ENCODE peak calls at places on chromosomes 2 and 18, in five cellular contexts. H, Z, Q, G and W are unnamed samples.

GRCh38 chr18:63505566-63506335 is 29.0 kb downstream of the SERPINB5 start:
- DNase-seq in Q (no peak), G (no peak), H (peak; percentile 81), Z (peak; percentile 34), W (no peak)

GRCh38 chr2:16508061-16508851 is 157.4 kb downstream of the CYRIA start:
- DNase-seq in H (peak; percentile 82), Q (peak; percentile 5), Z (peak; percentile 45), G (no peak), W (peak; percentile 5)

GRCh38 chr2:9262671-9263171 is 56.1 kb downstream of the ASAP2 start:
- DNase-seq in H (no peak), Q (no peak), G (no peak), Z (no peak), W (no peak)

GRCh38 chr2:96186562-96186961 is 22.1 kb downstream of the STARD7 start:
- DNase-seq in Q (no peak), G (no peak), H (no peak), Z (no peak), W (no peak)

GRCh38 chr2:72827999-72828646 is 2.3 kb upstream of the EXOC6B start:
- DNase-seq in H (no peak), Z (no peak), G (no peak), Q (no peak), W (no peak)

GRCh38 chr18:23871410-23871809 is 143.1 kb upstream of the TTC39C start:
- DNase-seq in Q (peak; percentile 25), Z (no peak), G (peak; percentile 21), H (no peak), W (no peak)

GRCh38 chr2:200264631-200265030 is 41.9 kb upstream of the SPATS2L start:
- DNase-seq in Z (no peak), G (no peak), Q (no peak), H (no peak), W (no peak)

GRCh38 chr18:499351-500229 is 911 bp downstream of the COLEC12 start:
- DNase-seq in H (peak; percentile 52), G (no peak), Z (no peak), Q (no peak), W (no peak)

GRCh38 chr18:70288851-70289328 is at the start of gene SOCS6:
- DNase-seq in Z (peak; percentile 55), H (peak; percentile 76), G (no peak), Q (peak; percentile 69), W (peak; percentile 73)

GRCh38 chr2:193556766-193557470 is 1362.2 kb upstream of the TMEFF2 start:
- DNase-seq in H (no peak), Z (no peak), Q (no peak), G (no peak), W (no peak)

GRCh38 chr2:69138793-69139510 is 126.0 kb downstream of the ANTXR1 start:
- DNase-seq in G (no peak), H (no peak), Z (no peak), Q (no peak), W (no peak)

GRCh38 chr2:14720319-14720718 is 87.8 kb downstream of the LRATD1 start:
- DNase-seq in G (no peak), H (no peak), Z (no peak), Q (no peak), W (no peak)

GRCh38 chr18:9017170-9017899 is 85.2 kb upstream of the NDUFV2 start:
- DNase-seq in H (peak; percentile 79), Z (peak; percentile 91), G (peak; percentile 20), Q (peak; percentile 70), W (peak; percentile 67)

GRCh38 chr2:127098711-127099110 is 8.2 kb downstream of the BIN1 start:
- DNase-seq in Q (no peak), G (no peak), H (no peak), Z (no peak), W (no peak)

GRCh38 chr2:45675130-45675812 is 23.8 kb downstream of the PRKCE start:
- DNase-seq in H (no peak), Q (no peak), G (no peak), Z (no peak), W (no peak)
- TF ChIP-seq POLR2AphosphoS5 in H (no peak), Q (no peak), G (no peak), Z (no peak), W (no peak)

GRCh38 chr2:240919786-240920782 is 13.9 kb downstream of the CROCC2 start:
- DNase-seq in Z (no peak), Q (no peak), G (no peak), H (peak; percentile 43), W (peak; percentile 18)
- TF ChIP-seq TAF1 in Z (no peak), Q (no peak), G (no peak), H (no peak), W (no peak)

DNA sequence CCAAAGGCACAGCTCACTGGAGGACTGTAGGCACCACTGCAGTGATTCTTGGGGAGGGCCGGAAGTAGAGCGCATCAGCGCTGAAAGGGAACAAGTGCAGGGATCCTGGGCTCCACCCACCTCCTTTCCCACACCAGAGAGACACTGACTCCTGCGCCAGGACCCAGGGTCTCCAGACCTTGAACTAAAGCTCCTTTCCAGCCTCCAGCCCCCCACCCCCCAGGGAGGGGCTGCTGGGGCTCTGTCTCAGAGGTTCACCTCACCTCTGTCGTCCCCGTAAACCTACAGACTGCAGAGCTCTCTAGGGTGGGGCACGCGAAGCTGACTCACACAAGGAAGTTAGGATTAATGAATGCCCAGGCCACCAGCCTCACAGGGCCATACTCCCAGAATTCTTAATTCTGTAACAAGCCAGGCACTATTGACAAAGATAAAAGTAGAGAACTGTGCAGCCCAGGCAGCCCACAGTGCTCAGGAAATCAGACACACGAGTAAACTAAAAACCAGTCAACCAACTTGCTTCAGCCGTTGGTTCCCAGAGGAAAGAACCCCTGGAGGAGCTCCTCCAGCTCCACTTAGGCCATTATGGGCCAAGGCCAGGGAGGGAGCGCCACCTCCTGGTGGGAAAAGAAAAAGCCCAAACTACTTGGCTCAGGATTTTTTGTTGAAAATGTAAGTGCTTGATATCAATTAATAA is 45.1 kb upstream of the ACAA2 start:
- DNase-seq in Q (peak; percentile 56), H (peak; percentile 90), Z (peak; percentile 67), G (no peak), W (peak; percentile 48)
- TF ChIP-seq POLR2A in Q (no peak), H (no peak), Z (no peak), G (no peak), W (no peak)

DNA sequence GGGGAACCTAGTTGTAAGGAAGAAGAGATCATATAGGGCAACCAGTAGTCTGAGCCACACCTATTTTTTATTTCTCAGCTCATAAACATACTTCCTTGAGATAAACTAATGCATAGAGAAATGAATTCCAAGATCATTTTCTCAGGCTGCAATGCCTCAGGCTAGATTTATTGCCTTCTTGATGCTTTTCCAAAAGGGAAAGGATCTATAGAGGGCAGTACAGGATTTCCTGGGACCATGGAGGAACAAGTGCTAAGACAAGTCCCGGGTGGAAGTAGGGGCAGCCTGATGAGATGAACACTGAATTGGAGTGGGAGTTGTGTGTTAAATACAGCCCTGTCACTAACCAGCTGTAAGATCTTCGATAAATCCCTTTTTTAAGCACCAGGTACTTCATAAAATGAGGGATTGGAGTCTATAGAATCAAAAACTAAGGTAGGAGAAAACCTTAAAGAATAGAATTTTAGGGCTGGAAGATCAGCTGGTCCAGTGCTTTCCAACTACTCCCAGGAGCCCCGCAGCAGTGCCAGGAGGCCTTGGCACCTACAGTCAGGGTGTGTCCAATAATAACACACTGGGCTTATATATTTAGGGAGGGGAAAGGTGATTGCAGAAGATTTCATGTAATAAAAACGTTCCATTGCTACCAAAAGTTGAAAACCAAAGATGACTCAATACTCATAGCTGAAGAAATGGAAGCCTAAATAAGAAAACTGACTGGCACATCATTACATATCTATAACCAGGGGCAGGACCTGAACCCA is 58.1 kb downstream of the SERTAD2 start:
- DNase-seq in Q (no peak), H (no peak), G (no peak), Z (no peak), W (no peak)
- TF ChIP-seq POLR2AphosphoS5 in Q (no peak), H (no peak), G (no peak), Z (no peak), W (no peak)

GRCh38 chr18:56748698-56749268 is 97.6 kb downstream of the WDR7 start:
- DNase-seq in H (no peak), Q (no peak), G (no peak), Z (peak; percentile 6), W (no peak)
- TF ChIP-seq TAF1 in H (no peak), Q (no peak), G (no peak), Z (no peak), W (no peak)

GRCh38 chr2:219570924-219571310 is 422 bp downstream of the OBSL1 start:
- DNase-seq in Q (no peak), H (no peak), Z (no peak), G (no peak), W (no peak)

GRCh38 chr2:219569635-219570034 is 1.7 kb downstream of the OBSL1 start:
- DNase-seq in Q (no peak), G (no peak), H (no peak), Z (no peak), W (no peak)

GRCh38 chr2:219571311-219572236 is at the start of gene OBSL1:
- DNase-seq in Q (no peak), H (peak; percentile 88), Z (peak; percentile 83), G (no peak), W (peak; percentile 39)

GRCh38 chr2:219569041-219569440 is 2.3 kb downstream of the OBSL1 start:
- DNase-seq in Q (no peak), H (no peak), Z (no peak), G (no peak), W (peak; percentile 7)

DNA sequence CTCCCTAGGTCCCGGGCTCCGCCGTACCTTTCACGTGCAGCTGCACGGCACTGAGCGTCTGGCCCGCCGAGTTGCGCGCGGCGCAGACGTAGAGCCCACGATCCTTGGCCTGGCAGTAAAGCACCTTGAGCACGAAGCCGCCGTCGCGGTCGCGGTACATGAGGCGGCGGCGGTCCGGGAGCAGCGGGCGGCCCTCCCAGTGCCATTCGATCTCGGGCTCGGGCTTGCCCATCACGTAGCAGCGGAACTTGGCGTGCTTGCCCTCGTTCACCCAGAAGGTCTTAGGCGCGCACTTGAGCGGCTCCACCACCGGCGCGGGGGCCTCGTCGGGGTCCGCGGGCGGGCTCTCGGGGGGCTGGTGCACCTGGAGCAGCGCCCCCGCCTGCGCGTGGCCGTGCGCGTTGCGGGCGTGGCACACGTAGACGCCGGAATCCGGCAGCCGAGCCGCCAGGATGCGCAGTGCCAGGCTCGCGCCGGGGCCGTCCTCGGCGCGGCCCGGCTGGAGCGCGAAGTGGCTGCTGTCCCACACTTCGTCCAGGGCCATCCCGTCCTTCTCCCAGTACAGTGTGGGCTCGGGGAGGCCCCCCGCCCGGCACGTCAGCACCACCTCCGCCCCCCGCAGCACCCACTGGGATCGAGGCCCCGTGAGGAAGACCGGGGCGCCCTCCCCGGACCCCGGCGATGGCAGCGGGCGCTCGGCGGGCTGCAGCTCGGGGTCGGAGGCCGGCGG is 980 bp downstream of the OBSL1 start:
- DNase-seq in Q (no peak), Z (peak; percentile 38), G (no peak), H (no peak), W (peak; percentile 21)
- TF ChIP-seq POLR2A in Q (no peak), Z (no peak), G (no peak), H (no peak), W (no peak)

GRCh38 chr2:101993772-101994171 is 2.0 kb downstream of the IL1R2 start:
- DNase-seq in G (no peak), Z (no peak), Q (no peak), H (no peak), W (no peak)
- TF ChIP-seq POLR2AphosphoS5 in G (no peak), Z (no peak), Q (no peak), H (no peak), W (no peak)

DNA sequence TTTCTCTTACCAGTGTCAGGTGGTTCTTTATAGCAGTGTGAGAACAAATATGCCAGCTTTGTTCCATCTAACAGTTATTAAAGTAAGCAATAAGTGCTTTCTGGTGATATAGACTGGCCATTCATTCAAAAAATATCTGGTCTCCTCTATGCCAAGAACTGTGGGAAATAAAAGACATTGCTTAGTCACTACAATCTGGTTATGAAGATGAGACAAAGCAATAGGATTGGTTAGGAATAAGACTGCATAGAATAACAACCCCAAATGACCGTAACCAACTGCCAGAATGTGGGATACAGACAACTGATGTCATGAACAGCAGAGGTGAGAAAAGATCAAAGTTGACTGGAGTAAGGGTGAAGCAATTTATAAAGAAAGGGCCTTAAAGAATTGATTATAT is 83.8 kb downstream of the MBD2 start:
- DNase-seq in H (no peak), Q (no peak), G (no peak), Z (no peak), W (no peak)
- TF ChIP-seq TAF1 in H (no peak), Q (no peak), G (no peak), Z (no peak), W (no peak)